ENCODE peak calls at places on chromosome 20, in nine cellular contexts. P is AG08396, N is IMR-90, J is ecto neural progenitor cell, I is H54, L is neuronal stem cell, Y is upper lobe of right lung, A is tibial artery, H is fibroblast of mammary gland. G is an unnamed sample.

GRCh38 chr20:50390685-50391443 is 119.3 kb upstream of the PTPN1 start:
- DNase-seq in P (no peak), N (no peak), J (no peak), I (no peak), L (no peak), Y (no peak), A (no peak), H (no peak), G (no peak)

GRCh38 chr20:50468378-50468798 is 41.8 kb upstream of the PTPN1 start:
- DNase-seq in P (no peak), N (no peak), J (no peak), I (no peak), L (no peak), Y (no peak), A (no peak), H (no peak), G (no peak)

GRCh38 chr20:2163312-2163711 is 61.7 kb downstream of the STK35 start:
- DNase-seq in P (no peak), N (no peak), J (no peak), I (no peak), L (no peak), Y (no peak), A (no peak), H (no peak), G (no peak)

GRCh38 chr20:47440857-47441773 is 60.6 kb upstream of the NCOA3 start:
- DNase-seq in P (peak), N (peak), J (no peak), I (peak), L (no peak), Y (no peak), A (no peak), H (peak), G (no peak)

GRCh38 chr20:3227511-3227910 is 11.5 kb downstream of the SLC4A11 start:
- DNase-seq in P (no peak), N (no peak), J (no peak), I (no peak), L (no peak), Y (no peak), A (no peak), H (no peak), G (no peak)

GRCh38 chr20:4875578-4876067 is 125.7 kb downstream of the SLC23A2 start:
- DNase-seq in P (no peak), N (no peak), J (no peak), I (no peak), L (no peak), Y (no peak), A (no peak), H (no peak), G (no peak)

GRCh38 chr20:36521526-36521925 is 19.8 kb upstream of the MYL9 start:
- DNase-seq in P (no peak), N (no peak), J (no peak), I (no peak), L (no peak), Y (no peak), A (no peak), H (no peak), G (no peak)

GRCh38 chr20:44028868-44029847 is 114.5 kb downstream of the TOX2 start:
- DNase-seq in P (no peak), N (no peak), J (peak), I (no peak), L (no peak), Y (no peak), A (no peak), H (no peak), G (no peak)

GRCh38 chr20:51738877-51739447 is 29.2 kb downstream of the ATP9A start:
- DNase-seq in P (no peak), N (no peak), J (no peak), I (no peak), L (no peak), Y (no peak), A (no peak), H (no peak), G (no peak)

GRCh38 chr20:32820000-32820697 is 395 bp downstream of the MAPRE1 start:
- DNase-seq in P (peak), N (peak), J (peak), I (peak), L (peak), Y (peak), A (peak), H (peak), G (no peak)

GRCh38 chr20:16475225-16475624 is 98.0 kb downstream of the KIF16B start:
- DNase-seq in P (no peak), N (peak), J (no peak), I (no peak), L (no peak), Y (no peak), A (no peak), H (no peak), G (peak)

GRCh38 chr20:50699688-50700087 is 8.3 kb upstream of the RIPOR3 start:
- DNase-seq in P (no peak), N (no peak), J (no peak), I (no peak), L (no peak), Y (no peak), A (no peak), H (no peak), G (no peak)

GRCh38 chr20:50569864-50570836 is 60.0 kb downstream of the PTPN1 start:
- DNase-seq in P (no peak), N (peak), J (no peak), I (no peak), L (no peak), Y (no peak), A (no peak), H (peak), G (peak)

GRCh38 chr20:43667341-43668132 is 623 bp downstream of the MYBL2 start:
- DNase-seq in P (no peak), N (no peak), J (peak), I (no peak), L (peak), Y (no peak), A (no peak), H (peak), G (no peak)

GRCh38 chr20:17664025-17664638 is 17.9 kb downstream of the RRBP1 start:
- DNase-seq in P (no peak), N (no peak), J (no peak), I (no peak), L (no peak), Y (no peak), A (peak), H (peak), G (no peak)

GRCh38 chr20:57600324-57601210 is 19.7 kb downstream of the ZBP1 start:
- DNase-seq in P (no peak), N (no peak), J (no peak), I (no peak), L (no peak), Y (no peak), A (no peak), H (peak), G (no peak)

GRCh38 chr20:6709865-6710595 is 57.5 kb upstream of the BMP2 start:
- DNase-seq in P (peak), N (peak), J (no peak), I (no peak), L (no peak), Y (no peak), A (no peak), H (no peak), G (no peak)

GRCh38 chr20:18973499-18974173 is 160.1 kb downstream of the SCP2D1 start:
- DNase-seq in P (no peak), N (no peak), J (peak), I (no peak), L (no peak), Y (no peak), A (peak), H (peak), G (no peak)

GRCh38 chr20:32914031-32914430 is 55.3 kb downstream of the EFCAB8 start:
- DNase-seq in P (no peak), N (no peak), J (no peak), I (no peak), L (no peak), Y (no peak), A (no peak), H (no peak), G (no peak)

GRCh38 chr20:35617397-35618031 is 1.9 kb downstream of the SPAG4 start:
- DNase-seq in P (peak), N (peak), J (peak), I (peak), L (peak), Y (peak), A (peak), H (peak), G (peak)

GRCh38 chr20:38210741-38211140 is 45.7 kb upstream of the TGM2 start:
- DNase-seq in P (no peak), N (peak), J (no peak), I (peak), L (no peak), Y (peak), A (peak), H (no peak), G (no peak)

GRCh38 chr20:57008217-57008616 is 258.2 kb downstream of the BMP7 start:
- DNase-seq in P (no peak), N (no peak), J (no peak), I (no peak), L (no peak), Y (no peak), A (no peak), H (no peak), G (no peak)

GRCh38 chr20:42308980-42309524 is 690.9 kb upstream of the CHD6 start:
- DNase-seq in P (no peak), N (no peak), J (no peak), I (no peak), L (no peak), Y (no peak), A (no peak), H (no peak), G (no peak)

GRCh38 chr20:43666376-43667328 is at the start of gene MYBL2:
- DNase-seq in P (peak), N (peak), J (peak), I (peak), L (peak), Y (peak), A (no peak), H (peak), G (peak)

GRCh38 chr20:12575352-12576095 is 433.2 kb upstream of the SPTLC3 start:
- DNase-seq in P (no peak), N (no peak), J (no peak), I (no peak), L (no peak), Y (no peak), A (no peak), H (no peak), G (no peak)

GRCh38 chr20:36732456-36732855 is 13.4 kb downstream of the NDRG3 start:
- DNase-seq in P (no peak), N (no peak), J (no peak), I (no peak), L (no peak), Y (no peak), A (no peak), H (no peak), G (no peak)

GRCh38 chr20:43448748-43449535 is 8.8 kb upstream of the SRSF6 start:
- DNase-seq in P (peak), N (peak), J (peak), I (peak), L (peak), Y (no peak), A (no peak), H (peak), G (peak)

GRCh38 chr20:5448449-5449118 is 131.8 kb upstream of the PROKR2 start:
- DNase-seq in P (peak), N (peak), J (peak), I (peak), L (peak), Y (no peak), A (peak), H (peak), G (peak)

GRCh38 chr20:25000268-25000801 is 7.8 kb upstream of the APMAP start:
- DNase-seq in P (peak), N (peak), J (no peak), I (peak), L (no peak), Y (peak), A (peak), H (peak), G (peak)

GRCh38 chr20:53831812-53832211 is 238.2 kb upstream of the ZNF217 start:
- DNase-seq in P (no peak), N (no peak), J (no peak), I (no peak), L (no peak), Y (no peak), A (no peak), H (no peak), G (peak)

GRCh38 chr20:4542270-4542669 is 179.4 kb upstream of the PRND start:
- DNase-seq in P (no peak), N (no peak), J (no peak), I (no peak), L (no peak), Y (no peak), A (no peak), H (no peak), G (no peak)

GRCh38 chr20:64177420-64177783 is 13.2 kb downstream of the MYT1 start:
- DNase-seq in P (no peak), N (no peak), J (no peak), I (no peak), L (no peak), Y (no peak), A (no peak), H (no peak), G (no peak)

GRCh38 chr20:59006864-59007757 is at the start of gene CTSZ:
- DNase-seq in P (peak), N (no peak), J (peak), I (peak), L (peak), Y (peak), A (no peak), H (peak), G (peak)

GRCh38 chr20:33443006-33443511 is 504 bp downstream of the SNTA1 start:
- DNase-seq in P (no peak), N (no peak), J (peak), I (no peak), L (no peak), Y (peak), A (peak), H (no peak), G (no peak)

GRCh38 chr20:1184638-1185315 is at the start of gene TMEM74B:
- DNase-seq in P (peak), N (no peak), J (no peak), I (no peak), L (no peak), Y (no peak), A (no peak), H (no peak), G (no peak)

GRCh38 chr20:32444474-32445220 is 86.5 kb downstream of the ASXL1 start:
- DNase-seq in P (no peak), N (no peak), J (peak), I (no peak), L (no peak), Y (no peak), A (no peak), H (no peak), G (no peak)